ENCODE peak calls at places on chromosomes 16 and 17, in six cellular contexts. F is psoas muscle, B is dorsolateral prefrontal cortex, U is stomach, O is endothelial cell, W is AG09319. M is an unnamed sample.

GRCh38 chr16:57208926-57209325 is 22.8 kb downstream of the RSPRY1 start:
- DNase-seq in B (no peak), U (no peak), O (no peak), W (no peak), F (no peak), M (no peak)

GRCh38 chr16:82470506-82471196 is 156.1 kb upstream of the CDH13 start:
- DNase-seq in O (no peak), W (no peak), F (no peak), U (no peak), B (no peak), M (no peak)

GRCh38 chr16:392450-393027 is 4.5 kb upstream of the NME4 start:
- DNase-seq in O (no peak), F (no peak), B (no peak), W (no peak), U (no peak), M (no peak)

GRCh38 chr17:41810659-41811548 is 845 bp downstream of the P3H4 start:
- DNase-seq in B (no peak), W (no peak), F (no peak), O (no peak), U (peak; percentile 30), M (no peak)

GRCh38 chr16:16005725-16006124 is 56.3 kb downstream of the ABCC1 start:
- DNase-seq in F (peak; percentile 6), U (no peak), W (no peak), O (no peak), B (no peak), M (no peak)

GRCh38 chr17:55356440-55357328 is 65.0 kb downstream of the MMD start:
- DNase-seq in W (peak; percentile 25), O (peak; percentile 76), U (peak; percentile 76), B (peak; percentile 70), F (no peak), M (peak; percentile 46)

GRCh38 chr17:41352597-41353366 is 2.2 kb upstream of the KRT33A start:
- DNase-seq in O (peak; percentile 20), B (no peak), F (no peak), W (no peak), U (no peak), M (no peak)

GRCh38 chr16:4323845-4324478 is 8.1 kb downstream of the GLIS2 start:
- DNase-seq in F (peak; percentile 80), U (peak; percentile 72), B (no peak), O (peak; percentile 36), W (no peak), M (no peak)

GRCh38 chr17:69424287-69425041 is 10.0 kb downstream of the MAP2K6 start:
- DNase-seq in B (no peak), F (no peak), W (no peak), O (no peak), U (no peak), M (no peak)

GRCh38 chr16:89822188-89823086 is 5.8 kb upstream of the SPIRE2 start:
- DNase-seq in B (no peak), F (no peak), U (no peak), W (no peak), O (no peak), M (no peak)

GRCh38 chr17:47806026-47806912 is 15.3 kb downstream of the OSBPL7 start:
- DNase-seq in U (peak; percentile 17), W (no peak), F (peak; percentile 76), B (no peak), O (no peak), M (no peak)

GRCh38 chr17:57355090-57355859 is 99.0 kb downstream of the MSI2 start:
- DNase-seq in F (no peak), U (peak; percentile 23), B (no peak), W (no peak), O (no peak), M (no peak)

GRCh38 chr17:61783120-61783519 is 80.2 kb downstream of the BRIP1 start:
- DNase-seq in W (no peak), U (no peak), B (no peak), F (no peak), O (no peak), M (no peak)

GRCh38 chr16:84423416-84423837 is 55.1 kb downstream of the ATP2C2 start:
- DNase-seq in W (no peak), F (no peak), U (no peak), O (no peak), B (no peak), M (no peak)

GRCh38 chr16:27335349-27336052 is 21.7 kb downstream of the IL4R start:
- DNase-seq in U (no peak), W (no peak), O (no peak), F (no peak), B (no peak), M (no peak)

GRCh38 chr17:41486809-41487530 is 2.7 kb downstream of the KRT36 start:
- DNase-seq in B (no peak), F (no peak), W (no peak), U (peak; percentile 49), O (peak; percentile 69), M (no peak)

GRCh38 chr17:3963214-3964201 is 729 bp downstream of the ATP2A3 start:
- DNase-seq in U (peak; percentile 51), W (no peak), O (peak; percentile 44), B (no peak), F (no peak), M (no peak)

GRCh38 chr17:78819402-78819801 is 21.2 kb downstream of the USP36 start:
- DNase-seq in W (no peak), O (no peak), B (no peak), F (peak; percentile 40), U (no peak), M (no peak)

GRCh38 chr17:19911033-19911432 is 43.3 kb upstream of the ULK2 start:
- DNase-seq in B (no peak), O (no peak), U (no peak), W (no peak), F (no peak), M (no peak)

GRCh38 chr17:16297367-16298139 is 55.7 kb downstream of the CENPV start:
- DNase-seq in F (no peak), B (no peak), W (no peak), O (no peak), U (no peak), M (no peak)

GRCh38 chr17:1972429-1973160 is 52.5 kb downstream of the RTN4RL1 start:
- DNase-seq in O (no peak), W (no peak), B (no peak), F (no peak), U (no peak), M (no peak)

GRCh38 chr17:13016881-13017622 is 775 bp downstream of the ELAC2 start:
- DNase-seq in U (no peak), W (no peak), B (no peak), F (no peak), O (peak; percentile 14), M (no peak)

GRCh38 chr17:13014801-13015200 is 3.0 kb downstream of the ELAC2 start:
- DNase-seq in W (no peak), U (no peak), B (no peak), O (no peak), F (no peak), M (no peak)

DNA sequence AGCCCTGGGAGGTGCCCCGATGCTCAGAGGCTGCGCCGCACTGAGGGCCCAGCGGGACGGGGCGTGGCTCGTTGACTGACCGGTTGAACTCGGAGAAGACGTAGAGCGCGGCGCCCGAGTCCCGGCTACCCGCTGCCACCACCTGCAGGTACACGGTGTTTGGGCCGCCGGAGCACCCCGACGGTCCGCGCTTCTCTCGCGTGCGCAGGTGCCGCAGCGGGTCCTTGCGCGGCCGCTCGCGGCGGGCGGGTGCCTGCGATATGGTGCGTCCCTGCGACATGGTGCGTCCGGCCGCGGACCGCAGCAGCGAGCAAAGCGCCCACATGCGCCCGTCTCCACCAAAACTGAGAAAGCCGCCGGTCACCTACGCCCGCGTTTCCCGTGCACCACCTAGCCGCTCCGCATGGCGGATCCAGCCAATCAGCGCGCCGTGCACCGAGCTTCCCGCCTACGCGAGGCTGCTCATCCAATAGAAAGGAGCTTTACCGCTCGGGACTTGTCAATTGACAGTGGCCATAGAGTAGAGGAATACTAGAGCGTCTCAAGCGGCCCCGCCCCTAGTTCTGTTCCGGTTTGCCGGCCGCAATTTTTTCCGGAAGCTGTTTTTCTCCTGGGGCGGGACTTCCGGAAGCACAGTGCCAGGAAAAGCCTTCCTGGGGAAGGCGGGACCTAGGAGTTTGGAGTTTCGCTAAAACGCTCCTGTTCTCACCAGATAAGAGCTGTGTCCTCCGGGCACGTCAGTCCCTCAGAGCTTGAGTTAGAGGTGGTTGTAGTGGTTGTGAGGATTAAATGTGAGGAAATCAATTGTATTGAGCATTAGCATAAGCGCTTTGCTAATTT is at the start of gene ELAC2:
- DNase-seq in F (peak; percentile 97), U (peak; percentile 97), O (peak; percentile 93), B (peak; percentile 99), W (peak; percentile 95), M (peak; percentile 92)
- TF ChIP-seq CTCF in F (peak; percentile 16), U (no peak), O (no peak), B (peak; percentile 19), W (no peak), M (peak; percentile 30)

DNA sequence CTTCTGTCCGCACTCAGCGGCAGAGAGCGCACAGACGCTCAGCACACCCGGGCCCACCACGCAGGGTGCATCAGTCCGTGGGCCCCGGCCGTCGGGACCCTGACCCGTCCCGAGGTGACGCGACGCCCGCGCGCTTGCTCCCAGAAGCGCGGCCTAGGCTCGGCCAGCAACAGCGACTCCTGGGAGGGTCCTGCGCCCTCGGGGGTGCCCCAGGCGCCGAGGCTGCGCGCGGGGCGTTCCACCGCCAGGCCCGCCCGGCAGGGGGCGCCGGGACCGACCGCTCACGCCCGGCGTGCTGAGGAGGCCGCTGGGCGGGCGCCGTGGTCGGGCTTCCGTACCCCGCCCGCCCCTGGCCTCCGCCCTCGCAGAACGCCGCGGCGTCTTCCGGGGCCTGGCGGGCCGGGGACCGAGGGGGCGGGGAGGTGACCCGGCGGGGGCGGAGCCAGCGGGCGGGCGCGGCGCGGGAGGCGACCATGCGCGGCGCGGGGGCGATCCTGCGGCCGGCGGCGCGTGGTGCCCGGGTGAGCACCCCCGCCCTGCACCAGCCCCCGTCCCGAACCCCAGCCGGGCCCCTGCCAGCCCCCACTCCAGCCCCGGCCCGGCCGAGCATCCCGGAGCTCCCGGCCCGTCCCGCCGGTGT is at the start of gene CISD3:
- DNase-seq in W (peak; percentile 67), B (peak; percentile 66), O (peak; percentile 84), F (peak; percentile 94), U (peak; percentile 91), M (peak; percentile 75)
- TF ChIP-seq CTCF in W (peak; percentile 28), B (peak; percentile 72), O (peak; percentile 72), F (peak; percentile 79), U (no peak), M (peak; percentile 82)

GRCh38 chr17:51860934-51861561 is 297.5 kb downstream of the CA10 start:
- DNase-seq in F (no peak), O (peak; percentile 75), U (no peak), B (peak; percentile 57), W (no peak), M (peak; percentile 42)
- TF ChIP-seq CTCF in F (peak; percentile 45), O (peak; percentile 69), U (no peak), B (peak; percentile 71), W (no peak), M (peak; percentile 81)

GRCh38 chr16:49348408-49349176 is 25.0 kb upstream of the C16orf78 start:
- DNase-seq in U (no peak), F (no peak), W (no peak), B (no peak), O (no peak), M (no peak)
- TF ChIP-seq CTCF in U (no peak), F (no peak), W (no peak), B (no peak), O (no peak), M (no peak)

GRCh38 chr17:10349403-10349802 is 23.4 kb downstream of the MYH13 start:
- DNase-seq in U (no peak), W (no peak), O (no peak), F (no peak), B (no peak), M (no peak)
- TF ChIP-seq CTCF in U (no peak), W (no peak), O (peak; percentile 49), F (no peak), B (no peak), M (no peak)